ENCODE peak calls at places on chromosomes 11 and 22, in eight cellular contexts. One of them, this sample, is unnamed.

GRCh38 chr11:2919188-2919587 is 10.0 kb downstream of the PHLDA2 start:
- DNase-seq in LoVo: no peak
- DNase-seq in HTR-8/SVneo: no peak
- DNase-seq in iPS-NIHi11: no peak
- DNase-seq in endothelial cell: no peak
- DNase-seq in EH: no peak
- DNase-seq in left cardiac atrium: no peak
- DNase-seq in T-helper 22 cell: no peak
- DNase-seq in this sample: no peak

GRCh38 chr11:66285250-66285947 is 3.5 kb downstream of the YIF1A start:
- DNase-seq in iPS-NIHi11: no peak
- DNase-seq in HTR-8/SVneo: no peak
- DNase-seq in EH: no peak
- DNase-seq in LoVo: no peak
- DNase-seq in T-helper 22 cell: no peak
- DNase-seq in left cardiac atrium: no peak
- DNase-seq in endothelial cell: no peak
- DNase-seq in this sample: no peak

GRCh38 chr11:20864628-20865027 is 195.2 kb downstream of the NELL1 start:
- DNase-seq in HTR-8/SVneo: no peak
- DNase-seq in EH: no peak
- DNase-seq in iPS-NIHi11: no peak
- DNase-seq in LoVo: no peak
- DNase-seq in T-helper 22 cell: no peak
- DNase-seq in endothelial cell: no peak
- DNase-seq in left cardiac atrium: no peak
- DNase-seq in this sample: no peak

GRCh38 chr11:45748801-45749200 is 56.1 kb upstream of the SLC35C1 start:
- DNase-seq in left cardiac atrium: no peak
- DNase-seq in T-helper 22 cell: no peak
- DNase-seq in endothelial cell: no peak
- DNase-seq in iPS-NIHi11: no peak
- DNase-seq in LoVo: no peak
- DNase-seq in EH: no peak
- DNase-seq in HTR-8/SVneo: no peak
- DNase-seq in this sample: no peak

GRCh38 chr22:30265851-30266444 is 703 bp downstream of the OSM start:
- DNase-seq in EH: no peak
- DNase-seq in HTR-8/SVneo: no peak
- DNase-seq in endothelial cell: no peak
- DNase-seq in T-helper 22 cell: peak
- DNase-seq in left cardiac atrium: peak
- DNase-seq in iPS-NIHi11: no peak
- DNase-seq in LoVo: no peak
- DNase-seq in this sample: no peak

GRCh38 chr11:72771507-72771906 is 19.3 kb upstream of the ARAP1 start:
- DNase-seq in EH: peak
- DNase-seq in iPS-NIHi11: no peak
- DNase-seq in T-helper 22 cell: no peak
- DNase-seq in HTR-8/SVneo: no peak
- DNase-seq in LoVo: no peak
- DNase-seq in left cardiac atrium: no peak
- DNase-seq in endothelial cell: no peak
- DNase-seq in this sample: no peak

GRCh38 chr11:77559686-77560425 is 29.9 kb upstream of the AQP11 start:
- DNase-seq in HTR-8/SVneo: peak
- DNase-seq in endothelial cell: no peak
- DNase-seq in left cardiac atrium: no peak
- DNase-seq in LoVo: peak
- DNase-seq in T-helper 22 cell: no peak
- DNase-seq in EH: peak
- DNase-seq in iPS-NIHi11: no peak
- DNase-seq in this sample: no peak

GRCh38 chr11:92765965-92766371 is 203.5 kb upstream of the MTNR1B start:
- DNase-seq in left cardiac atrium: peak
- DNase-seq in EH: no peak
- DNase-seq in endothelial cell: peak
- DNase-seq in LoVo: no peak
- DNase-seq in HTR-8/SVneo: peak
- DNase-seq in iPS-NIHi11: peak
- DNase-seq in T-helper 22 cell: no peak
- DNase-seq in this sample: no peak

GRCh38 chr22:49779226-49779625 is 48.4 kb downstream of the BRD1 start:
- DNase-seq in left cardiac atrium: peak
- DNase-seq in EH: no peak
- DNase-seq in HTR-8/SVneo: no peak
- DNase-seq in iPS-NIHi11: no peak
- DNase-seq in LoVo: no peak
- DNase-seq in endothelial cell: no peak
- DNase-seq in T-helper 22 cell: no peak
- DNase-seq in this sample: no peak

GRCh38 chr11:23063261-23063660 is 203.0 kb upstream of the CCDC179 start:
- DNase-seq in T-helper 22 cell: no peak
- DNase-seq in iPS-NIHi11: no peak
- DNase-seq in endothelial cell: no peak
- DNase-seq in left cardiac atrium: no peak
- DNase-seq in EH: no peak
- DNase-seq in LoVo: no peak
- DNase-seq in HTR-8/SVneo: no peak
- DNase-seq in this sample: no peak

GRCh38 chr22:43592470-43592869 is 180.7 kb downstream of the MPPED1 start:
- DNase-seq in iPS-NIHi11: peak
- DNase-seq in HTR-8/SVneo: no peak
- DNase-seq in endothelial cell: peak
- DNase-seq in left cardiac atrium: no peak
- DNase-seq in T-helper 22 cell: no peak
- DNase-seq in EH: no peak
- DNase-seq in LoVo: no peak
- DNase-seq in this sample: no peak

GRCh38 chr11:26618441-26618840 is 46.4 kb upstream of the MUC15 start:
- DNase-seq in iPS-NIHi11: peak
- DNase-seq in T-helper 22 cell: no peak
- DNase-seq in HTR-8/SVneo: no peak
- DNase-seq in LoVo: no peak
- DNase-seq in endothelial cell: no peak
- DNase-seq in EH: no peak
- DNase-seq in left cardiac atrium: no peak
- DNase-seq in this sample: no peak

GRCh38 chr11:74822187-74822586 is 73.5 kb downstream of the RNF169 start:
- DNase-seq in HTR-8/SVneo: no peak
- DNase-seq in EH: peak
- DNase-seq in iPS-NIHi11: no peak
- DNase-seq in T-helper 22 cell: no peak
- DNase-seq in LoVo: no peak
- DNase-seq in endothelial cell: no peak
- DNase-seq in left cardiac atrium: no peak
- DNase-seq in this sample: no peak

GRCh38 chr11:11979487-11980117 is 28.8 kb downstream of the DKK3 start:
- DNase-seq in endothelial cell: no peak
- DNase-seq in LoVo: no peak
- DNase-seq in EH: peak
- DNase-seq in HTR-8/SVneo: no peak
- DNase-seq in iPS-NIHi11: no peak
- DNase-seq in left cardiac atrium: no peak
- DNase-seq in T-helper 22 cell: no peak
- DNase-seq in this sample: no peak

GRCh38 chr22:20193761-20194494 is 43.1 kb upstream of the CCDC188 start:
- DNase-seq in T-helper 22 cell: no peak
- DNase-seq in left cardiac atrium: no peak
- DNase-seq in LoVo: no peak
- DNase-seq in endothelial cell: no peak
- DNase-seq in iPS-NIHi11: no peak
- DNase-seq in EH: no peak
- DNase-seq in HTR-8/SVneo: no peak
- DNase-seq in this sample: no peak

GRCh38 chr11:3616721-3617460 is 24.9 kb downstream of the ART5 start:
- DNase-seq in T-helper 22 cell: no peak
- DNase-seq in HTR-8/SVneo: no peak
- DNase-seq in iPS-NIHi11: no peak
- DNase-seq in left cardiac atrium: no peak
- DNase-seq in EH: no peak
- DNase-seq in endothelial cell: no peak
- DNase-seq in LoVo: no peak
- DNase-seq in this sample: no peak

GRCh38 chr11:59770324-59770723 is 15.1 kb downstream of the STX3 start:
- DNase-seq in EH: no peak
- DNase-seq in HTR-8/SVneo: no peak
- DNase-seq in left cardiac atrium: no peak
- DNase-seq in iPS-NIHi11: no peak
- DNase-seq in LoVo: no peak
- DNase-seq in endothelial cell: no peak
- DNase-seq in T-helper 22 cell: no peak
- DNase-seq in this sample: no peak

GRCh38 chr11:60970369-60970774 is 1.1 kb upstream of the CD6 start:
- DNase-seq in iPS-NIHi11: peak
- DNase-seq in left cardiac atrium: peak
- DNase-seq in HTR-8/SVneo: no peak
- DNase-seq in endothelial cell: peak
- DNase-seq in LoVo: peak
- DNase-seq in T-helper 22 cell: peak
- DNase-seq in EH: peak
- DNase-seq in this sample: peak

GRCh38 chr22:38107692-38108515 is 2.6 kb downstream of the BAIAP2L2 start:
- DNase-seq in T-helper 22 cell: no peak
- DNase-seq in EH: peak
- DNase-seq in HTR-8/SVneo: no peak
- DNase-seq in iPS-NIHi11: no peak
- DNase-seq in LoVo: peak
- DNase-seq in left cardiac atrium: no peak
- DNase-seq in endothelial cell: no peak
- DNase-seq in this sample: peak

GRCh38 chr22:16954060-16954403 is 54.0 kb downstream of the GAB4 start:
- DNase-seq in endothelial cell: no peak
- DNase-seq in EH: no peak
- DNase-seq in left cardiac atrium: no peak
- DNase-seq in HTR-8/SVneo: no peak
- DNase-seq in T-helper 22 cell: no peak
- DNase-seq in LoVo: no peak
- DNase-seq in iPS-NIHi11: no peak
- DNase-seq in this sample: no peak

GRCh38 chr22:42937164-42937854 is 77.6 kb downstream of the PACSIN2 start:
- DNase-seq in EH: peak
- DNase-seq in LoVo: peak
- DNase-seq in endothelial cell: no peak
- DNase-seq in HTR-8/SVneo: peak
- DNase-seq in iPS-NIHi11: no peak
- DNase-seq in T-helper 22 cell: no peak
- DNase-seq in left cardiac atrium: no peak
- DNase-seq in this sample: no peak

GRCh38 chr11:107665016-107665415 is 46.8 kb downstream of the SLN start:
- DNase-seq in EH: no peak
- DNase-seq in endothelial cell: no peak
- DNase-seq in LoVo: no peak
- DNase-seq in iPS-NIHi11: no peak
- DNase-seq in HTR-8/SVneo: no peak
- DNase-seq in left cardiac atrium: no peak
- DNase-seq in T-helper 22 cell: no peak
- DNase-seq in this sample: no peak

GRCh38 chr11:107538821-107539220 is 26.7 kb downstream of the ALKBH8 start:
- DNase-seq in HTR-8/SVneo: no peak
- DNase-seq in left cardiac atrium: no peak
- DNase-seq in LoVo: no peak
- DNase-seq in endothelial cell: no peak
- DNase-seq in iPS-NIHi11: no peak
- DNase-seq in EH: no peak
- DNase-seq in T-helper 22 cell: no peak
- DNase-seq in this sample: no peak

GRCh38 chr11:69516526-69516925 is 35.1 kb downstream of the LINC01488 start:
- DNase-seq in endothelial cell: no peak
- DNase-seq in EH: peak
- DNase-seq in T-helper 22 cell: no peak
- DNase-seq in HTR-8/SVneo: no peak
- DNase-seq in iPS-NIHi11: no peak
- DNase-seq in left cardiac atrium: no peak
- DNase-seq in LoVo: no peak
- DNase-seq in this sample: no peak